ENCODE peak calls at places on chromosomes 1 and 21, in six cellular contexts. F is heart right ventricle, Z is suprapubic skin, W is fibroblast of lung, S is GM23338, K is mammary epithelial cell. U is an unnamed sample.

GRCh38 chr1:114549137-114549536 is 32.3 kb downstream of the BCAS2 start:
- DNase-seq in F (no peak), Z (no peak), W (peak; percentile 21), S (no peak), K (peak; percentile 60), U (no peak)

GRCh38 chr1:180157108-180157507 is 2.4 kb downstream of the QSOX1 start:
- DNase-seq in F (no peak), Z (no peak), W (peak; percentile 72), S (no peak), K (no peak), U (no peak)

GRCh38 chr1:22131875-22132486 is 10.9 kb downstream of the WNT4 start:
- DNase-seq in F (no peak), Z (no peak), W (no peak), S (peak; percentile 83), K (peak; percentile 26), U (no peak)

GRCh38 chr1:156241311-156241811 is 623 bp upstream of the BGLAP start:
- DNase-seq in F (no peak), Z (peak; percentile 70), W (peak; percentile 71), S (no peak), K (peak; percentile 79), U (no peak)

GRCh38 chr1:183432548-183432875 is 14.3 kb upstream of the NMNAT2 start:
- DNase-seq in F (no peak), Z (no peak), W (no peak), S (no peak), K (peak; percentile 64), U (no peak)

GRCh38 chr1:65002508-65003315 is 36.4 kb upstream of the JAK1 start:
- DNase-seq in F (peak; percentile 83), Z (peak; percentile 95), W (peak; percentile 79), S (peak; percentile 83), K (peak; percentile 89), U (peak; percentile 94)

GRCh38 chr1:47213230-47213676 is 18.8 kb downstream of the TAL1 start:
- DNase-seq in F (no peak), Z (no peak), W (no peak), S (no peak), K (no peak), U (no peak)

GRCh38 chr21:16554522-16554921 is 824.7 kb downstream of the USP25 start:
- DNase-seq in F (peak; percentile 36), Z (no peak), W (no peak), S (no peak), K (no peak), U (no peak)

GRCh38 chr1:114087495-114087894 is 66.2 kb downstream of the SYT6 start:
- DNase-seq in F (no peak), Z (no peak), W (no peak), S (no peak), K (no peak), U (no peak)

GRCh38 chr1:8584316-8584715 is 233.1 kb downstream of the RERE start:
- DNase-seq in F (no peak), Z (no peak), W (peak; percentile 39), S (no peak), K (no peak), U (no peak)

GRCh38 chr1:86788300-86789206 is 84.2 kb downstream of the SH3GLB1 start:
- DNase-seq in F (no peak), Z (peak; percentile 78), W (peak; percentile 99), S (no peak), K (peak; percentile 86), U (peak; percentile 78)

GRCh38 chr1:54341763-54342162 is 64.4 kb downstream of the SSBP3 start:
- DNase-seq in F (no peak), Z (no peak), W (no peak), S (no peak), K (no peak), U (no peak)

GRCh38 chr1:231781887-231782286 is 155.3 kb downstream of the DISC1 start:
- DNase-seq in F (no peak), Z (no peak), W (no peak), S (no peak), K (no peak), U (no peak)

GRCh38 chr1:85148524-85149250 is 52.1 kb downstream of the SYDE2 start:
- DNase-seq in F (peak; percentile 40), Z (no peak), W (peak; percentile 62), S (no peak), K (peak; percentile 4), U (no peak)
- H3K27ac ChIP-seq in F (peak overlapping the region; percentile 54), Z (no peak overlapping the region), W (no peak overlapping the region), S (no peak overlapping the region), K (no peak overlapping the region), U (no peak overlapping the region)

GRCh38 chr1:31637915-31638673 is 6.6 kb downstream of the PEF1 start:
- DNase-seq in F (no peak), Z (no peak), W (no peak), S (no peak), K (peak; percentile 58), U (no peak)
- H3K36me3 ChIP-seq in F (peaks cover 43% of the 10 kb centered on the region), Z (peaks cover 12% of the 10 kb centered on the region), W (no peaks in the 10 kb centered on the region), S (no peaks in the 10 kb centered on the region), K (no peaks in the 10 kb centered on the region), U (no peaks in the 10 kb centered on the region)

GRCh38 chr1:155130272-155131006 is 2.8 kb downstream of the EFNA1 start:
- DNase-seq in F (no peak), Z (no peak), W (no peak), S (peak; percentile 63), K (no peak), U (no peak)

GRCh38 chr1:155133799-155134281 is 1.8 kb upstream of the SLC50A1 start:
- DNase-seq in F (no peak), Z (no peak), W (no peak), S (no peak), K (no peak), U (no peak)

GRCh38 chr1:155134322-155134721 is 1.3 kb upstream of the SLC50A1 start:
- DNase-seq in F (no peak), Z (no peak), W (no peak), S (no peak), K (peak; percentile 23), U (no peak)

GRCh38 chr1:155131285-155131684 is 3.6 kb downstream of the EFNA1 start:
- DNase-seq in F (no peak), Z (no peak), W (no peak), S (no peak), K (no peak), U (no peak)

DNA sequence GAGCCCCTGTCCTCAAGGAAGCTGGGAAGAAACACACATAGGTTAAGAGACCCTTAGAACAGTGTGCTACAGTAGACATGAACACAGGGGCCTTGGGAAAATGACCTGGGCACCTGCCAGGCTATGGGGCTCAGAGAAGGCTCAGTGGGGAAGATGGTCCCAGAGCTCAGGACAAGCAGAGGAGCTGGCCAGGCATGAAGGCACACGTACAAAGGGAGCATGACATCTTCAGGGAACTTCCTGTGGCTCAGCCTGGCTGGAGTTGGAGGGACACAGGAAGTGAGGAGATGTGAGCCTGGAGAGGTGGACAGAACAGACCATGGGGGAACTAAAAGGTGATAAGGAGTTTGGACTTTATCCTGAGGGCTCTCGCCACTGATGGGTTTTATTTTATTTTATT is 3.8 kb upstream of the SLC50A1 start:
- DNase-seq in F (no peak), Z (no peak), W (no peak), S (no peak), K (no peak), U (no peak)
- H3K4me1 ChIP-seq in F (peaks cover 51% of the 10 kb centered on the region), Z (peaks cover 87% of the 10 kb centered on the region), W (peaks cover 11% of the 10 kb centered on the region), S (peaks cover 40% of the 10 kb centered on the region), K (peaks cover 57% of the 10 kb centered on the region), U (no peaks in the 10 kb centered on the region)

GRCh38 chr1:24323281-24323680 is 4.1 kb downstream of the GRHL3 start:
- DNase-seq in F (no peak), Z (no peak), W (no peak), S (no peak), K (peak; percentile 88), U (no peak)
- H3K27ac ChIP-seq in F (no peak overlapping the region), Z (no peak overlapping the region), W (no peak overlapping the region), S (no peak overlapping the region), K (peak overlapping the region; percentile 92), U (no peak overlapping the region)

GRCh38 chr1:11285883-11286734 is 13.1 kb downstream of the UBIAD1 start:
- DNase-seq in F (no peak), Z (no peak), W (peak; percentile 11), S (no peak), K (no peak), U (no peak)
- H3K36me3 ChIP-seq in F (peaks cover 57% of the 10 kb centered on the region), Z (peaks cover 41% of the 10 kb centered on the region), W (peaks cover 3% of the 10 kb centered on the region), S (no peaks in the 10 kb centered on the region), K (no peaks in the 10 kb centered on the region), U (peaks cover 8% of the 10 kb centered on the region)

GRCh38 chr1:204292733-204293132 is 67.0 kb downstream of the PLEKHA6 start:
- DNase-seq in F (no peak), Z (no peak), W (no peak), S (no peak), K (no peak), U (no peak)
- H3K4me1 ChIP-seq in F (peaks cover 55% of the 10 kb centered on the region), Z (peaks cover 63% of the 10 kb centered on the region), W (peaks cover 34% of the 10 kb centered on the region), S (peaks cover 30% of the 10 kb centered on the region), K (peaks cover 43% of the 10 kb centered on the region), U (peaks cover 3% of the 10 kb centered on the region)

GRCh38 chr1:77514871-77515776 is 167.3 kb downstream of the ZZZ3 start:
- DNase-seq in F (peak; percentile 40), Z (no peak), W (peak; percentile 71), S (peak; percentile 83), K (no peak), U (no peak)
- H3K27ac ChIP-seq in F (peak overlapping the region; percentile 64), Z (no peak overlapping the region), W (peak overlapping the region; percentile 72), S (peak overlapping the region; percentile 89), K (no peak overlapping the region), U (no peak overlapping the region)

DNA sequence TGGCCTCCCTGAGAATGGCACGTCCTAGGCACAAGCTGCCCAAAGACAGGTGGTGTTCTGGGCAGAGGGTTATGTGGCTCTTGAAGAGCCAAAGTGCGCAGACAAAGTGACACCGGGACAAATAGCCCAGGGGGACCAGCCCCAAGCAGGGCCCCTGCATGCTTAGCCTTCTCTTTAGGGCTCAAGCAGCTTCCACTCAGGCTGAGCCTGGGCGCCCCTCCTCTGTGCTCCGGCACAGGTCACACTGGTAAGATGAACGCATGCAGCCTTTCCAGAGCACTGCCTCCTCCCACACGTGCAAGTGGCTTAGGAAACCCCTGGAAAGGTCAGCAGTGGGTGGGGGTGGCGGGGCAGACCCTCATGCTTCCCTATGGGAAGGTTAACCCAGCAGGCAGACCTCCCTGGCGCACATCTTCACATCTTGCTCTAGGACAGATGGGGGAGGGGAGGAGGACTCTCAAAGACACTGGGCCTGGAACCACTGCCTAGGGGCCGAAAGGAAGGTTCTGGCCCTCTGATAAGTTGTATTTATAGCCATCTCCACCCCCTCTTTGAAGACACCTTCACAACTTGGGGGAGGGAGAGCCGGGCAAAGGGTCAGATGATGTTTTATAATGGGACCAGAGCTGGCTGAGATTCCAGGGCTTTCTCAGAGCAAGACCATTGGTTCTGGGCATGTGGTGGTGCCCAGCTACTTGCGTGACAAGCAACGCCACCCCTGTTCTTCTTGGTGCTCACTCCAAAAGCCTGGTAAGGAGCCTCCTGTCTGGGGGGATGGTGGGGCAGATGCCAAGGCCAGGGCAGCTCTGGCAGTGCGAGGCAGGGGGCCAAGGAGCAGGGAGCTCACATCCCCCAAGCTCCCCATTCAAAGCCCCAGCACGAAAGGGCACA is 5.5 kb downstream of the KLHL21 start:
- DNase-seq in F (no peak), Z (no peak), W (no peak), S (no peak), K (no peak), U (no peak)
- H3K36me3 ChIP-seq in F (peaks cover 78% of the 10 kb centered on the region), Z (peaks cover 68% of the 10 kb centered on the region), W (peaks cover 40% of the 10 kb centered on the region), S (peaks cover 9% of the 10 kb centered on the region), K (peaks cover 39% of the 10 kb centered on the region), U (peaks cover 22% of the 10 kb centered on the region)